ENCODE peak calls at places on chromosomes 13 and 19, in six cellular contexts. One of them, this sample, is unnamed. For H3K4me1 and H3K9me3, the result is how much of the 10 kb centered on the place peaks cover.

GRCh38 chr19:32333227-32333626 is 12.2 kb upstream of the ZNF507 start:
- DNase-seq in endodermal cell: no peak
- DNase-seq in CD8-positive, alpha-beta memory T cell: no peak
- DNase-seq in GM23248: no peak
- DNase-seq in naive thymus-derived CD4-positive, alpha-beta T cell: no peak
- DNase-seq in ovary: no peak
- DNase-seq in this sample: no peak

GRCh38 chr19:2962018-2962670 is 15.2 kb upstream of the TLE6 start:
- DNase-seq in endodermal cell: peak
- DNase-seq in CD8-positive, alpha-beta memory T cell: peak
- DNase-seq in GM23248: peak
- DNase-seq in naive thymus-derived CD4-positive, alpha-beta T cell: peak
- DNase-seq in ovary: no peak
- DNase-seq in this sample: peak

GRCh38 chr19:34847393-34847792 is 74.4 kb upstream of the ZNF599 start:
- DNase-seq in endodermal cell: no peak
- DNase-seq in CD8-positive, alpha-beta memory T cell: no peak
- DNase-seq in GM23248: no peak
- DNase-seq in naive thymus-derived CD4-positive, alpha-beta T cell: no peak
- DNase-seq in ovary: no peak
- DNase-seq in this sample: no peak

GRCh38 chr19:340620-341385 is 3.8 kb downstream of the MIER2 start:
- DNase-seq in endodermal cell: no peak
- DNase-seq in CD8-positive, alpha-beta memory T cell: no peak
- DNase-seq in GM23248: no peak
- DNase-seq in naive thymus-derived CD4-positive, alpha-beta T cell: no peak
- DNase-seq in ovary: no peak
- DNase-seq in this sample: no peak

GRCh38 chr19:1210227-1210538 is 4.6 kb downstream of the STK11 start:
- DNase-seq in endodermal cell: no peak
- DNase-seq in CD8-positive, alpha-beta memory T cell: no peak
- DNase-seq in GM23248: no peak
- DNase-seq in naive thymus-derived CD4-positive, alpha-beta T cell: no peak
- DNase-seq in ovary: no peak
- DNase-seq in this sample: no peak

GRCh38 chr19:38556521-38557174 is 61.1 kb downstream of the MAP4K1 start:
- DNase-seq in endodermal cell: no peak
- DNase-seq in CD8-positive, alpha-beta memory T cell: peak
- DNase-seq in GM23248: peak
- DNase-seq in naive thymus-derived CD4-positive, alpha-beta T cell: no peak
- DNase-seq in ovary: no peak
- DNase-seq in this sample: no peak

GRCh38 chr13:62512194-62513141 is 1096.8 kb upstream of the PCDH20 start:
- DNase-seq in endodermal cell: peak
- DNase-seq in CD8-positive, alpha-beta memory T cell: no peak
- DNase-seq in GM23248: peak
- DNase-seq in naive thymus-derived CD4-positive, alpha-beta T cell: peak
- DNase-seq in ovary: no peak
- DNase-seq in this sample: no peak

GRCh38 chr19:20077791-20078463 is at the start of gene ZNF90:
- DNase-seq in endodermal cell: peak
- DNase-seq in CD8-positive, alpha-beta memory T cell: peak
- DNase-seq in GM23248: peak
- DNase-seq in naive thymus-derived CD4-positive, alpha-beta T cell: peak
- DNase-seq in ovary: peak
- DNase-seq in this sample: peak

GRCh38 chr13:92513672-92514071 is 712.9 kb upstream of the GPC6 start:
- DNase-seq in endodermal cell: no peak
- DNase-seq in CD8-positive, alpha-beta memory T cell: no peak
- DNase-seq in GM23248: no peak
- DNase-seq in naive thymus-derived CD4-positive, alpha-beta T cell: no peak
- DNase-seq in ovary: no peak
- DNase-seq in this sample: no peak

GRCh38 chr13:108154421-108154858 is 60.9 kb downstream of the LIG4 start:
- DNase-seq in endodermal cell: peak
- DNase-seq in CD8-positive, alpha-beta memory T cell: no peak
- DNase-seq in GM23248: no peak
- DNase-seq in naive thymus-derived CD4-positive, alpha-beta T cell: no peak
- DNase-seq in ovary: no peak
- DNase-seq in this sample: no peak

GRCh38 chr13:84570831-84571230 is 688.6 kb upstream of the SLITRK1 start:
- DNase-seq in endodermal cell: no peak
- DNase-seq in CD8-positive, alpha-beta memory T cell: no peak
- DNase-seq in GM23248: peak
- DNase-seq in naive thymus-derived CD4-positive, alpha-beta T cell: no peak
- DNase-seq in ovary: no peak
- DNase-seq in this sample: no peak

GRCh38 chr19:5654931-5655330 is 25.4 kb downstream of the MICOS13 start:
- DNase-seq in endodermal cell: no peak
- DNase-seq in CD8-positive, alpha-beta memory T cell: no peak
- DNase-seq in GM23248: no peak
- DNase-seq in naive thymus-derived CD4-positive, alpha-beta T cell: no peak
- DNase-seq in ovary: no peak
- DNase-seq in this sample: no peak

GRCh38 chr19:38004505-38005223 is 97.7 kb downstream of the SIPA1L3 start:
- DNase-seq in endodermal cell: peak
- DNase-seq in CD8-positive, alpha-beta memory T cell: no peak
- DNase-seq in GM23248: peak
- DNase-seq in naive thymus-derived CD4-positive, alpha-beta T cell: no peak
- DNase-seq in ovary: peak
- DNase-seq in this sample: no peak

GRCh38 chr19:7455600-7456296 is 33.1 kb downstream of the PEX11G start:
- DNase-seq in endodermal cell: no peak
- DNase-seq in CD8-positive, alpha-beta memory T cell: no peak
- DNase-seq in GM23248: no peak
- DNase-seq in naive thymus-derived CD4-positive, alpha-beta T cell: no peak
- DNase-seq in ovary: no peak
- DNase-seq in this sample: no peak

GRCh38 chr19:57934820-57935665 is at the start of gene ZNF418:
- DNase-seq in endodermal cell: peak
- DNase-seq in CD8-positive, alpha-beta memory T cell: peak
- DNase-seq in GM23248: peak
- DNase-seq in naive thymus-derived CD4-positive, alpha-beta T cell: no peak
- DNase-seq in ovary: peak
- DNase-seq in this sample: peak

GRCh38 chr19:15769586-15769985 is 17.9 kb upstream of the OR10H5 start:
- DNase-seq in endodermal cell: no peak
- DNase-seq in CD8-positive, alpha-beta memory T cell: no peak
- DNase-seq in GM23248: no peak
- DNase-seq in naive thymus-derived CD4-positive, alpha-beta T cell: no peak
- DNase-seq in ovary: no peak
- DNase-seq in this sample: no peak

GRCh38 chr13:48232420-48233096 is 448 bp upstream of the ITM2B start:
- DNase-seq in endodermal cell: peak
- DNase-seq in CD8-positive, alpha-beta memory T cell: no peak
- DNase-seq in GM23248: peak
- DNase-seq in naive thymus-derived CD4-positive, alpha-beta T cell: no peak
- DNase-seq in ovary: no peak
- DNase-seq in this sample: no peak

GRCh38 chr19:2059422-2060201 is 8.6 kb upstream of the MKNK2 start:
- DNase-seq in endodermal cell: no peak
- DNase-seq in CD8-positive, alpha-beta memory T cell: no peak
- DNase-seq in GM23248: peak
- DNase-seq in naive thymus-derived CD4-positive, alpha-beta T cell: no peak
- DNase-seq in ovary: no peak
- DNase-seq in this sample: no peak

GRCh38 chr13:43878897-43879322 is 630 bp downstream of the CCDC122 start:
- DNase-seq in endodermal cell: peak
- DNase-seq in CD8-positive, alpha-beta memory T cell: peak
- DNase-seq in GM23248: peak
- DNase-seq in naive thymus-derived CD4-positive, alpha-beta T cell: no peak
- DNase-seq in ovary: no peak
- DNase-seq in this sample: peak

GRCh38 chr13:113029487-113030258 is 60.7 kb downstream of the MCF2L start:
- DNase-seq in endodermal cell: peak
- DNase-seq in CD8-positive, alpha-beta memory T cell: peak
- DNase-seq in GM23248: peak
- DNase-seq in naive thymus-derived CD4-positive, alpha-beta T cell: peak
- DNase-seq in ovary: peak
- DNase-seq in this sample: peak

GRCh38 chr19:44212865-44213346 is 574 bp downstream of the ZNF227 start:
- DNase-seq in endodermal cell: peak
- DNase-seq in CD8-positive, alpha-beta memory T cell: no peak
- DNase-seq in GM23248: peak
- DNase-seq in naive thymus-derived CD4-positive, alpha-beta T cell: no peak
- DNase-seq in ovary: no peak
- DNase-seq in this sample: no peak

GRCh38 chr13:84662503-84662902 is 780.2 kb upstream of the SLITRK1 start:
- DNase-seq in endodermal cell: no peak
- DNase-seq in CD8-positive, alpha-beta memory T cell: no peak
- DNase-seq in GM23248: no peak
- DNase-seq in naive thymus-derived CD4-positive, alpha-beta T cell: no peak
- DNase-seq in ovary: no peak
- DNase-seq in this sample: no peak

GRCh38 chr19:33071887-33072286 is 7.2 kb upstream of the RHPN2 start:
- DNase-seq in endodermal cell: no peak
- DNase-seq in CD8-positive, alpha-beta memory T cell: no peak
- DNase-seq in GM23248: no peak
- DNase-seq in naive thymus-derived CD4-positive, alpha-beta T cell: no peak
- DNase-seq in ovary: no peak
- DNase-seq in this sample: no peak

GRCh38 chr13:85709072-85709471 is 90.1 kb downstream of the SLITRK6 start:
- DNase-seq in endodermal cell: no peak
- DNase-seq in CD8-positive, alpha-beta memory T cell: no peak
- DNase-seq in GM23248: no peak
- DNase-seq in naive thymus-derived CD4-positive, alpha-beta T cell: no peak
- DNase-seq in ovary: no peak
- DNase-seq in this sample: no peak

GRCh38 chr19:4208385-4209094 is 20.8 kb upstream of the EBI3 start:
- DNase-seq in endodermal cell: peak
- DNase-seq in CD8-positive, alpha-beta memory T cell: no peak
- DNase-seq in GM23248: peak
- DNase-seq in naive thymus-derived CD4-positive, alpha-beta T cell: no peak
- DNase-seq in ovary: no peak
- DNase-seq in this sample: no peak

GRCh38 chr19:47369923-47370625 is 21.0 kb downstream of the DHX34 start:
- DNase-seq in endodermal cell: no peak
- DNase-seq in CD8-positive, alpha-beta memory T cell: no peak
- DNase-seq in GM23248: peak
- DNase-seq in naive thymus-derived CD4-positive, alpha-beta T cell: no peak
- DNase-seq in ovary: no peak
- DNase-seq in this sample: no peak

GRCh38 chr19:6536138-6536671 is 5.4 kb downstream of the TNFSF9 start:
- DNase-seq in endodermal cell: peak
- DNase-seq in CD8-positive, alpha-beta memory T cell: peak
- DNase-seq in GM23248: peak
- DNase-seq in naive thymus-derived CD4-positive, alpha-beta T cell: peak
- DNase-seq in ovary: no peak
- DNase-seq in this sample: peak

GRCh38 chr13:111363591-111363990 is 43.1 kb downstream of the TEX29 start:
- DNase-seq in endodermal cell: no peak
- DNase-seq in CD8-positive, alpha-beta memory T cell: no peak
- DNase-seq in GM23248: no peak
- DNase-seq in naive thymus-derived CD4-positive, alpha-beta T cell: no peak
- DNase-seq in ovary: no peak
- DNase-seq in this sample: no peak
- H3K4me1 ChIP-seq in endodermal cell: under half
- H3K4me1 ChIP-seq in CD8-positive, alpha-beta memory T cell: under half
- H3K4me1 ChIP-seq in GM23248: under half
- H3K4me1 ChIP-seq in naive thymus-derived CD4-positive, alpha-beta T cell: under half
- H3K4me1 ChIP-seq in ovary: under half
- H3K4me1 ChIP-seq in this sample: under half

DNA sequence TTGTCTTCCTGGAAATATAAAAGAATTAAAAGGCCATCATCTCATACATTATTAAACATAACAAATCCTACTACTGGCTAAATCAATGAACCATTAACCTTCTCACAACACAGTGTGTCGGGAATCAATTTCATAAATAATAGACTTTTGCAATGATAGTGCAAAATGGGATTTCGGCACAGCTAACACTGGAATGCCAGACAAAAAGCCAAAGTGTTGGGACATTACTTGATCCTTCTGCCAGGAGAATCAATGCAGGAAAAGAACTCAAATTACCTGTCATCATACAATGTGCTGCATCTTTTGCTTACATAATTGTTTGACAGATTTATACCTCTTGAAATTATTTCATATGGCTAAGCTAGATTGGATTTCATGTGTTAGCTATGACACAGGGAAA is 334.3 kb downstream of the MTUS2 start:
- DNase-seq in endodermal cell: no peak
- DNase-seq in CD8-positive, alpha-beta memory T cell: no peak
- DNase-seq in GM23248: no peak
- DNase-seq in naive thymus-derived CD4-positive, alpha-beta T cell: no peak
- DNase-seq in ovary: no peak
- DNase-seq in this sample: no peak
- H3K9me3 ChIP-seq in endodermal cell: half or more
- H3K9me3 ChIP-seq in CD8-positive, alpha-beta memory T cell: under half
- H3K9me3 ChIP-seq in GM23248: under half
- H3K9me3 ChIP-seq in naive thymus-derived CD4-positive, alpha-beta T cell: under half
- H3K9me3 ChIP-seq in ovary: under half
- H3K9me3 ChIP-seq in this sample: under half

GRCh38 chr19:56837492-56837891 is 3.0 kb downstream of the PEG3 start:
- DNase-seq in endodermal cell: no peak
- DNase-seq in CD8-positive, alpha-beta memory T cell: no peak
- DNase-seq in GM23248: peak
- DNase-seq in naive thymus-derived CD4-positive, alpha-beta T cell: no peak
- DNase-seq in ovary: peak
- DNase-seq in this sample: no peak
- H3K4me3 ChIP-seq in endodermal cell: no peak
- H3K4me3 ChIP-seq in CD8-positive, alpha-beta memory T cell: no peak
- H3K4me3 ChIP-seq in GM23248: peak
- H3K4me3 ChIP-seq in naive thymus-derived CD4-positive, alpha-beta T cell: no peak
- H3K4me3 ChIP-seq in ovary: peak
- H3K4me3 ChIP-seq in this sample: no peak

GRCh38 chr13:114226088-114226487 is 8.6 kb upstream of the CDC16 start:
- DNase-seq in endodermal cell: no peak
- DNase-seq in CD8-positive, alpha-beta memory T cell: no peak
- DNase-seq in GM23248: no peak
- DNase-seq in naive thymus-derived CD4-positive, alpha-beta T cell: peak
- DNase-seq in ovary: no peak
- DNase-seq in this sample: no peak
- H3K4me1 ChIP-seq in endodermal cell: under half
- H3K4me1 ChIP-seq in CD8-positive, alpha-beta memory T cell: under half
- H3K4me1 ChIP-seq in GM23248: under half
- H3K4me1 ChIP-seq in naive thymus-derived CD4-positive, alpha-beta T cell: under half
- H3K4me1 ChIP-seq in ovary: under half
- H3K4me1 ChIP-seq in this sample: under half

GRCh38 chr19:36997152-36997842 is 80.9 kb upstream of the ZNF420 start:
- DNase-seq in endodermal cell: no peak
- DNase-seq in CD8-positive, alpha-beta memory T cell: no peak
- DNase-seq in GM23248: no peak
- DNase-seq in naive thymus-derived CD4-positive, alpha-beta T cell: no peak
- DNase-seq in ovary: no peak
- DNase-seq in this sample: no peak
- H3K9me3 ChIP-seq in endodermal cell: half or more
- H3K9me3 ChIP-seq in CD8-positive, alpha-beta memory T cell: under half
- H3K9me3 ChIP-seq in GM23248: under half
- H3K9me3 ChIP-seq in naive thymus-derived CD4-positive, alpha-beta T cell: half or more
- H3K9me3 ChIP-seq in ovary: under half
- H3K9me3 ChIP-seq in this sample: under half